ENCODE peak calls at places on chromosomes 2 and 18, in five cellular contexts. F is thyroid gland, J is fibroblast of lung, C is IMR-90, Q is suprapubic skin. E is an unnamed sample. For H3K4me1, the result is how much of the 10 kb centered on the place peaks cover.

GRCh38 chr2:101743288-101743687 is 45.8 kb downstream of the MAP4K4 start:
- DNase-seq in F (no peak), J (no peak), C (no peak), Q (no peak), E (no peak)

GRCh38 chr2:145158051-145158586 is 638.2 kb upstream of the ZEB2 start:
- DNase-seq in F (peak), J (peak), C (peak), Q (peak), E (no peak)

GRCh38 chr2:219525533-219526232 is 11.4 kb downstream of the ASIC4 start:
- DNase-seq in F (no peak), J (no peak), C (no peak), Q (no peak), E (no peak)

GRCh38 chr2:23595601-23596251 is 210.7 kb downstream of the KLHL29 start:
- DNase-seq in F (peak), J (no peak), C (peak), Q (no peak), E (peak)

GRCh38 chr2:163733301-163733938 is 2.4 kb downstream of the FIGN start:
- DNase-seq in F (no peak), J (peak), C (peak), Q (no peak), E (no peak)

GRCh38 chr18:56890632-56891031 is 239.5 kb downstream of the WDR7 start:
- DNase-seq in F (no peak), J (peak), C (peak), Q (no peak), E (no peak)

GRCh38 chr2:64017811-64018714 is 1.2 kb downstream of the VPS54 start:
- DNase-seq in F (peak), J (peak), C (peak), Q (no peak), E (no peak)

GRCh38 chr18:24023185-24023814 is 8.7 kb downstream of the TTC39C start:
- DNase-seq in F (no peak), J (no peak), C (no peak), Q (no peak), E (no peak)

GRCh38 chr2:55168221-55169154 is 63.6 kb downstream of the CLHC1 start:
- DNase-seq in F (peak), J (peak), C (peak), Q (no peak), E (no peak)

GRCh38 chr18:3493501-3494244 is 43.7 kb downstream of the TGIF1 start:
- DNase-seq in F (no peak), J (no peak), C (no peak), Q (no peak), E (no peak)

GRCh38 chr18:61502472-61502871 is 169.2 kb downstream of the CDH20 start:
- DNase-seq in F (no peak), J (peak), C (peak), Q (no peak), E (no peak)

GRCh38 chr2:85134255-85135065 is 1.3 kb downstream of the TCF7L1 start:
- DNase-seq in F (peak), J (peak), C (peak), Q (peak), E (peak)

GRCh38 chr2:55865095-55865835 is 58.3 kb downstream of the EFEMP1 start:
- DNase-seq in F (no peak), J (no peak), C (peak), Q (no peak), E (no peak)

GRCh38 chr2:15546297-15547098 is 14.6 kb downstream of the NBAS start:
- DNase-seq in F (no peak), J (no peak), C (no peak), Q (no peak), E (no peak)
- TF ChIP-seq CTCF in F (no peak), J (peak), C (no peak), Q (no peak), E (peak)

DNA sequence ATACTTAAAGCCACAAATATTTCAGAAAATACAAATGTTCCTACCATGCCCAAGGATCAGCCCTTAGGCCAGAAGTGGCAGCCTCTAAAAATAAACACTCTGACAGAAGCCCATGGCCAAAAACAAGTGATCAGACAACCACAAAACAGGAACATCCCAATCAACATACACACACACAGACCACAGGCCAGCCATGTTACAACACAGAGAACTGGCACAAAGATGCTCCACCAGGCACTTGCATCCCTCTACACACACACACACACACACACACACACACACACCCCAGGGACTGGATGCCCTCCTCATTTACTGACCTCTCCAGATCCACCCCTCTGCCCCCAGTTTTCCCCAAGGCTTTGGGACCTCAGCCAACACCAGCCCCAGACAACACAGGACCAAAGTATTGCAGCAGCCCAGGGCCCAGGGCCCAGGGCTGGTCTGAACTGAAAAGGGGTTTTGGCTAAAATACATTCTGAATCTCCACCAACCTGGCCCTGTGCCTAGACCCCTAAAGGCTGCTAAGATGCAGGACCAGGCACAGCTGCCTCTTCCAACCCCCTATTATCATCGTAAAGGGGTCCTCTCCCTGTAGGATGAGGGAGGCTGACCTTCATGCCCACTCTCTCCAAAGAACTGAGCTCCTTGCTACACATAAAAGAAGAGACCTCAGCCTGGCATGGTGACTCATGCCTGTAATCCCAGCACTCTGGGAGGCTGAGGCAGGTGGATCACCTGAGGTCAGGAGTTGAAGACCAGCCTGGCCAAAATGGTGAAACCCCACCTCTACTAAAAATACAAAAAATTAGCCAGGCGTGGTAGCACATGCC is 151.4 kb downstream of the TNS1 start:
- DNase-seq in F (peak), J (peak), C (peak), Q (no peak), E (no peak)
- H3K4me3 ChIP-seq in F (no peak), J (no peak), C (no peak), Q (no peak), E (no peak)

GRCh38 chr2:237736783-237737182 is 61.8 kb upstream of the RBM44 start:
- DNase-seq in F (no peak), J (no peak), C (no peak), Q (no peak), E (no peak)

GRCh38 chr2:237737196-237737865 is 61.2 kb upstream of the RBM44 start:
- DNase-seq in F (no peak), J (no peak), C (no peak), Q (no peak), E (no peak)

GRCh38 chr2:237734905-237735623 is 63.5 kb upstream of the RBM44 start:
- DNase-seq in F (peak), J (no peak), C (no peak), Q (peak), E (no peak)

GRCh38 chr2:237733677-237734300 is 64.8 kb upstream of the RBM44 start:
- DNase-seq in F (peak), J (no peak), C (no peak), Q (no peak), E (no peak)

DNA sequence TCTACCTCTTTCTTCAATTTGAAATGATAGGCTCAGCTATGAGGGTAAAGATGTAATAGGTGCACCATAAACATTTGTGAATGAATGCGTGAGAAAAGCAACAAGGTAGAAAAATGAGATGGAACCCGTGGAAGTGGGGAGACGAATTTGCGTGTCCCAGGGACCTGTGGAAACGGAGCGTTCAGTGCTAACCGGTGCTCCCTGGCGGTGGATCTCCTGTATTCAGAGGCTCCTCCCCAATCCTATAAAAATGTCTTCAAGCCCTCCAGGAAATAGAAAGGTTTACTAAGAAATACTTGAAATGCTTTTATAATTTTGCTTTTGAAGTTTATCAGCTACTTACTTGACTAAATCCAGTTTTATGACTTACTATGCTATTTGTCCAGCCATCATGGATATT is 62.8 kb upstream of the RBM44 start:
- DNase-seq in F (no peak), J (no peak), C (no peak), Q (no peak), E (no peak)
- H3K4me1 ChIP-seq in F (half or more), J (under half), C (under half), Q (under half), E (under half)

GRCh38 chr2:38465789-38466127 is 88.7 kb upstream of the ATL2 start:
- DNase-seq in F (peak), J (peak), C (peak), Q (no peak), E (no peak)
- TF ChIP-seq CTCF in F (peak), J (peak), C (peak), Q (peak), E (peak)

DNA sequence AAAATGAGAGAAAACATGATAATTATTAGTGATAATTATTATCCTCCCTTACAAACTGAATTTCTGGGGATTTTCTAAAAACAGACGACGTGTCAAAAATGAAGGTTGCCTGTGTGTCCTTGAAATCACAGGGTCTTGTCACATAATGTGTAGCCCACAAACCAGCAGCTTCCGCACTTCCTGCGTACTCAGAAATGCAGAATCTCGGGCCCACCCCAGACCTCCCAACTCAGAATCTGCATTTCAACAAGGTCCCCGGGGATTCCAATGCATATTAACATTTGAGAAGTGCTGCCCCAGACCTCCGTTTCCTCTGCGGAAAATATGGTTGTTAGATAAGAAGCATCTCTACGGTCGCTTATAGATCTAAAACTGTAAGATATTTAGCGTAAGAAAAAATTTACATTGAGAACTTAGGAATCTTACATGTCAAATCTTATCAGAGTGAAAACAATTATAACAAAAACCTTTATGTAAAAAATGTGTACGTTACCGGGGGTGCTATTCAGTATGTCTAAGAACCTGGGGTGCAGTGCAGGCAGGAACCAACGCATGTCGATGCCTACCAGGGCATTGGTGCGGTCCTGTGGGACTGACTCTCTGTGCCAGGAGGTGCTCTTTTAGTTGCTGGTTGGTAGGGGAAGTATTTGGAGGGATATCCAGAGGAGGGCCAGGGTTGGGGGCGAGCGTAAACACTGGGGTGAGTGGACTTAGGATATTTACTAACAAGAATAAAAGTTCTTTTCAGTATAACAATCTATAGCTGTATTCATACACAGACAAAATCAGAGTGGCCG is 15.2 kb downstream of the CDKL4 start:
- DNase-seq in F (no peak), J (no peak), C (no peak), Q (no peak), E (no peak)
- H3K4me3 ChIP-seq in F (no peak), J (peak), C (no peak), Q (peak), E (no peak)

DNA sequence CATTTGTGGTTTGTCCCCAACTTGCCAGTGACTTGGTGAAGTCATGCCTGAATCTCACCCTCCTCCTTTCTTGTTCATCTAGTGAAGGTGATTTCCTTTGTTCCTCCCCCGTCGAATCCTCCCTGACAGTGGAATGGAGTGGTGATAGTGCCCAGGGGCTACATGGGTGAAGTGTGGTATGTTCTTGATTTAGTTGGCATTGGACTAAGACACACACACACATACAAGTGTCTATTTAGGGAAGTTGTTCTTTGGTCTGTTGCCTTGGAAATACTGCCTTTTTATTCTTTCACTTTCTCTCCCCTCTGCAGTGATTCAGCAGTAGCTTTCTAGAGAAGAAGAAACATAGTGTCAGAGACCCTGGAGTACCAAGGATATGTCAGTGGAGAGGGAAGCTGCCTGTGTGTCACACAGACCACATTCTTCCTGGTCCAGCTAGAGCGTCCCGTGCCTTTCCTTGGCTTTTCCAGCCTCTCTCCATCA is 10.9 kb downstream of the INPP4A start:
- DNase-seq in F (no peak), J (no peak), C (peak), Q (no peak), E (no peak)
- H3K4me1 ChIP-seq in F (under half), J (under half), C (under half), Q (under half), E (under half)

DNA sequence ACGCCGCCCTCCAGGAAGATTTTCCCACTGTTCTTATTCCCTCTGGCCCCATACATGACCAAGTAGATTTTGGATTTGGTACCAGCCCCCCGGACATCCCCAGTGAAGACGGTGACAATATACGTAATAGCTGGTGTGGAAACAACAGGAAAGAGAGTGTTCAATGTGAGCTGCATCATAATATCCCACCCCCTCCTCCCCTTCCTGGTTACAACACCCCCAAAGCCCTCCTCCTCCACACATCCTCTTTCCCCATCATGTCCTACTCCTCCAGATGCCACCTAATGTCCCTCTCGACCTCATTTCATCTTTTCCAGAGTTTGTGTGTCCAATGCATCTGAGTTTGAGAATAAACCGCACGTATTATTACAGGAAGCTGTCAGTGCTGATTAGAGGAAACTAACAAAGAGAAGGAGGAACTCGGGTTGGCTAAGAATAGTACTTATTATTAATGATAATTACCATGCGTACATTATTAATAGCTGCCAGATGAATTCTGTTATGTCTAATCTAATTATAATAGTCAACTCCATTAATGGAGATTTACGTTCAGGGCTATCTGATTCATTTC is 55.6 kb downstream of the LOXHD1 start:
- DNase-seq in F (no peak), J (no peak), C (no peak), Q (no peak), E (no peak)
- TF ChIP-seq CTCF in F (no peak), J (no peak), C (no peak), Q (no peak), E (no peak)